ENCODE peak calls at places on chromosomes 5 and 9, in seven cellular contexts. One of them, this sample, is unnamed.

GRCh38 chr9:97470076-97470475 is 31.4 kb upstream of the TMOD1 start:
- DNase-seq in dorsolateral prefrontal cortex: peak
- DNase-seq in psoas muscle: no peak
- DNase-seq in GM23338: peak
- DNase-seq in A673: no peak
- DNase-seq in BJ: no peak
- DNase-seq in breast epithelium: no peak
- DNase-seq in this sample: no peak

GRCh38 chr9:135925496-135926133 is 18.3 kb upstream of the CAMSAP1 start:
- DNase-seq in dorsolateral prefrontal cortex: no peak
- DNase-seq in BJ: no peak
- DNase-seq in psoas muscle: peak
- DNase-seq in GM23338: no peak
- DNase-seq in A673: no peak
- DNase-seq in breast epithelium: peak
- DNase-seq in this sample: no peak

GRCh38 chr9:131483319-131484050 is 19.2 kb upstream of the POMT1 start:
- DNase-seq in breast epithelium: peak
- DNase-seq in BJ: no peak
- DNase-seq in A673: no peak
- DNase-seq in GM23338: no peak
- DNase-seq in dorsolateral prefrontal cortex: no peak
- DNase-seq in psoas muscle: peak
- DNase-seq in this sample: no peak

GRCh38 chr9:133046900-133047295 is 14.9 kb upstream of the CEL start:
- DNase-seq in dorsolateral prefrontal cortex: no peak
- DNase-seq in breast epithelium: no peak
- DNase-seq in A673: no peak
- DNase-seq in psoas muscle: no peak
- DNase-seq in BJ: no peak
- DNase-seq in GM23338: no peak
- DNase-seq in this sample: no peak

GRCh38 chr9:89001917-89002540 is 10.8 kb downstream of the S1PR3 start:
- DNase-seq in BJ: no peak
- DNase-seq in psoas muscle: no peak
- DNase-seq in breast epithelium: peak
- DNase-seq in dorsolateral prefrontal cortex: no peak
- DNase-seq in A673: no peak
- DNase-seq in GM23338: no peak
- DNase-seq in this sample: no peak

GRCh38 chr9:83304686-83305085 is 233.5 kb downstream of the FRMD3 start:
- DNase-seq in A673: peak
- DNase-seq in psoas muscle: peak
- DNase-seq in BJ: peak
- DNase-seq in GM23338: no peak
- DNase-seq in dorsolateral prefrontal cortex: peak
- DNase-seq in breast epithelium: peak
- DNase-seq in this sample: no peak

GRCh38 chr5:149834246-149834855 is 104.2 kb downstream of the PPARGC1B start:
- DNase-seq in psoas muscle: no peak
- DNase-seq in GM23338: peak
- DNase-seq in dorsolateral prefrontal cortex: peak
- DNase-seq in BJ: peak
- DNase-seq in A673: peak
- DNase-seq in breast epithelium: peak
- DNase-seq in this sample: no peak

GRCh38 chr5:181261320-181262085 is 560 bp upstream of the TRIM52 start:
- DNase-seq in psoas muscle: peak
- DNase-seq in GM23338: peak
- DNase-seq in breast epithelium: peak
- DNase-seq in BJ: no peak
- DNase-seq in A673: peak
- DNase-seq in dorsolateral prefrontal cortex: no peak
- DNase-seq in this sample: peak

GRCh38 chr9:131020862-131021261 is 11.9 kb downstream of the LAMC3 start:
- DNase-seq in dorsolateral prefrontal cortex: no peak
- DNase-seq in breast epithelium: no peak
- DNase-seq in A673: no peak
- DNase-seq in psoas muscle: no peak
- DNase-seq in GM23338: no peak
- DNase-seq in BJ: no peak
- DNase-seq in this sample: no peak

GRCh38 chr5:174093132-174093531 is 47.6 kb downstream of the NSG2 start:
- DNase-seq in A673: no peak
- DNase-seq in BJ: no peak
- DNase-seq in psoas muscle: no peak
- DNase-seq in GM23338: peak
- DNase-seq in dorsolateral prefrontal cortex: no peak
- DNase-seq in breast epithelium: no peak
- DNase-seq in this sample: no peak

GRCh38 chr9:36517131-36517530 is 55.6 kb upstream of the MELK start:
- DNase-seq in A673: no peak
- DNase-seq in psoas muscle: no peak
- DNase-seq in GM23338: no peak
- DNase-seq in breast epithelium: no peak
- DNase-seq in dorsolateral prefrontal cortex: no peak
- DNase-seq in BJ: no peak
- DNase-seq in this sample: no peak

GRCh38 chr5:30607301-30607700 is 586.2 kb upstream of the CDH6 start:
- DNase-seq in breast epithelium: no peak
- DNase-seq in A673: no peak
- DNase-seq in GM23338: peak
- DNase-seq in BJ: no peak
- DNase-seq in dorsolateral prefrontal cortex: no peak
- DNase-seq in psoas muscle: no peak
- DNase-seq in this sample: no peak

GRCh38 chr9:131500939-131501541 is 1.7 kb upstream of the POMT1 start:
- DNase-seq in GM23338: no peak
- DNase-seq in BJ: peak
- DNase-seq in breast epithelium: no peak
- DNase-seq in dorsolateral prefrontal cortex: no peak
- DNase-seq in A673: peak
- DNase-seq in psoas muscle: no peak
- DNase-seq in this sample: no peak

GRCh38 chr9:106745457-106745856 is 117.5 kb upstream of the ZNF462 start:
- DNase-seq in GM23338: no peak
- DNase-seq in BJ: no peak
- DNase-seq in dorsolateral prefrontal cortex: no peak
- DNase-seq in A673: no peak
- DNase-seq in breast epithelium: no peak
- DNase-seq in psoas muscle: no peak
- DNase-seq in this sample: no peak

GRCh38 chr5:93894471-93895354 is 153.3 kb upstream of the POU5F2 start:
- DNase-seq in A673: peak
- DNase-seq in dorsolateral prefrontal cortex: no peak
- DNase-seq in BJ: no peak
- DNase-seq in GM23338: peak
- DNase-seq in psoas muscle: no peak
- DNase-seq in breast epithelium: no peak
- DNase-seq in this sample: no peak

GRCh38 chr9:110835859-110836271 is 167.3 kb downstream of the MUSK start:
- DNase-seq in GM23338: peak
- DNase-seq in dorsolateral prefrontal cortex: no peak
- DNase-seq in psoas muscle: no peak
- DNase-seq in breast epithelium: no peak
- DNase-seq in BJ: peak
- DNase-seq in A673: no peak
- DNase-seq in this sample: no peak

GRCh38 chr5:66494437-66494836 is 101.8 kb upstream of the MAST4 start:
- DNase-seq in breast epithelium: no peak
- DNase-seq in dorsolateral prefrontal cortex: no peak
- DNase-seq in GM23338: peak
- DNase-seq in BJ: no peak
- DNase-seq in A673: no peak
- DNase-seq in psoas muscle: no peak
- DNase-seq in this sample: no peak

GRCh38 chr9:98707158-98708102 is 1.3 kb downstream of the GABBR2 start:
- DNase-seq in breast epithelium: no peak
- DNase-seq in psoas muscle: no peak
- DNase-seq in BJ: no peak
- DNase-seq in A673: peak
- DNase-seq in GM23338: peak
- DNase-seq in dorsolateral prefrontal cortex: no peak
- DNase-seq in this sample: peak
- TF ChIP-seq CTCF in breast epithelium: no peak
- TF ChIP-seq CTCF in psoas muscle: peak
- TF ChIP-seq CTCF in BJ: peak
- TF ChIP-seq CTCF in A673: peak
- TF ChIP-seq CTCF in GM23338: peak
- TF ChIP-seq CTCF in dorsolateral prefrontal cortex: peak
- TF ChIP-seq CTCF in this sample: peak

GRCh38 chr5:177494356-177495195 is 2.8 kb downstream of the PDLIM7 start:
- DNase-seq in psoas muscle: peak
- DNase-seq in BJ: peak
- DNase-seq in breast epithelium: no peak
- DNase-seq in A673: peak
- DNase-seq in GM23338: peak
- DNase-seq in dorsolateral prefrontal cortex: no peak
- DNase-seq in this sample: no peak
- H3K4me3 ChIP-seq in psoas muscle: peak
- H3K4me3 ChIP-seq in BJ: peak
- H3K4me3 ChIP-seq in breast epithelium: peak
- H3K4me3 ChIP-seq in A673: no peak
- H3K4me3 ChIP-seq in GM23338: peak
- H3K4me3 ChIP-seq in dorsolateral prefrontal cortex: no peak
- H3K4me3 ChIP-seq in this sample: no peak

GRCh38 chr5:132663771-132664695 is 6.1 kb downstream of the IL13 start:
- DNase-seq in A673: no peak
- DNase-seq in GM23338: no peak
- DNase-seq in psoas muscle: no peak
- DNase-seq in BJ: no peak
- DNase-seq in dorsolateral prefrontal cortex: no peak
- DNase-seq in breast epithelium: no peak
- DNase-seq in this sample: peak

GRCh38 chr5:132662004-132662401 is 4.0 kb downstream of the IL13 start:
- DNase-seq in BJ: no peak
- DNase-seq in GM23338: no peak
- DNase-seq in dorsolateral prefrontal cortex: no peak
- DNase-seq in breast epithelium: no peak
- DNase-seq in A673: no peak
- DNase-seq in psoas muscle: no peak
- DNase-seq in this sample: peak

GRCh38 chr5:132661231-132662003 is 3.4 kb downstream of the IL13 start:
- DNase-seq in breast epithelium: no peak
- DNase-seq in A673: no peak
- DNase-seq in dorsolateral prefrontal cortex: no peak
- DNase-seq in GM23338: no peak
- DNase-seq in BJ: no peak
- DNase-seq in psoas muscle: no peak
- DNase-seq in this sample: peak

GRCh38 chr5:132664696-132665209 is 6.8 kb downstream of the IL13 start:
- DNase-seq in breast epithelium: no peak
- DNase-seq in psoas muscle: no peak
- DNase-seq in GM23338: no peak
- DNase-seq in BJ: no peak
- DNase-seq in dorsolateral prefrontal cortex: no peak
- DNase-seq in A673: no peak
- DNase-seq in this sample: no peak

GRCh38 chr5:132662925-132663770 is 5.2 kb downstream of the IL13 start:
- DNase-seq in psoas muscle: no peak
- DNase-seq in A673: peak
- DNase-seq in dorsolateral prefrontal cortex: no peak
- DNase-seq in breast epithelium: no peak
- DNase-seq in BJ: no peak
- DNase-seq in GM23338: peak
- DNase-seq in this sample: peak
- TF ChIP-seq CTCF in psoas muscle: no peak
- TF ChIP-seq CTCF in A673: no peak
- TF ChIP-seq CTCF in dorsolateral prefrontal cortex: no peak
- TF ChIP-seq CTCF in breast epithelium: no peak
- TF ChIP-seq CTCF in BJ: no peak
- TF ChIP-seq CTCF in GM23338: no peak
- TF ChIP-seq CTCF in this sample: no peak

GRCh38 chr5:17354265-17354664 is 136.8 kb downstream of the BASP1 start:
- DNase-seq in breast epithelium: no peak
- DNase-seq in psoas muscle: no peak
- DNase-seq in GM23338: no peak
- DNase-seq in A673: no peak
- DNase-seq in dorsolateral prefrontal cortex: no peak
- DNase-seq in BJ: no peak
- DNase-seq in this sample: no peak
- H3K4me3 ChIP-seq in breast epithelium: no peak
- H3K4me3 ChIP-seq in psoas muscle: no peak
- H3K4me3 ChIP-seq in GM23338: no peak
- H3K4me3 ChIP-seq in A673: no peak
- H3K4me3 ChIP-seq in dorsolateral prefrontal cortex: no peak
- H3K4me3 ChIP-seq in BJ: no peak
- H3K4me3 ChIP-seq in this sample: no peak

GRCh38 chr5:195401-196160 is 4.3 kb downstream of the LRRC14B start:
- DNase-seq in breast epithelium: no peak
- DNase-seq in BJ: no peak
- DNase-seq in GM23338: peak
- DNase-seq in psoas muscle: no peak
- DNase-seq in A673: no peak
- DNase-seq in dorsolateral prefrontal cortex: peak
- DNase-seq in this sample: no peak
- TF ChIP-seq CTCF in breast epithelium: no peak
- TF ChIP-seq CTCF in BJ: no peak
- TF ChIP-seq CTCF in GM23338: peak
- TF ChIP-seq CTCF in psoas muscle: no peak
- TF ChIP-seq CTCF in A673: no peak
- TF ChIP-seq CTCF in dorsolateral prefrontal cortex: no peak
- TF ChIP-seq CTCF in this sample: peak

DNA sequence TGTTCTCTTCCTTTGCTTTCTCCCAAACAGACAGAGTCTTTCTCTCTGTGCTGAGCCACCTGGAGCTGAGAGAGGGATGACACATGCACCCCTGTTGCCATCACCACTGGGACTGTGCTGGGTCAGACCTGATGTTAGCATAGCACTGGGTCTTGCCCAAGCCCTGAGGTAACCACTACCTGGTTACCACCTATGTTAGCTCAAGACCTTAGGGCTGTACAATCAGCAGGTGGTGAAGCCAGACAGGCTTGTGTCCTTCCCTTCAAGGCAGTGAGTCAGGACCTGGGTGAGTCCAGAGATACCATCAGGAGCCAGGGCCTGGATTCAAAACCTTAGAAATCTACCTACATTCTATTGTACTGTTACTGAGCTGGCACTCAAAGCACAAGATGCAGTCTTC is 32.1 kb downstream of the FST start:
- DNase-seq in dorsolateral prefrontal cortex: no peak
- DNase-seq in breast epithelium: no peak
- DNase-seq in A673: no peak
- DNase-seq in BJ: no peak
- DNase-seq in GM23338: no peak
- DNase-seq in psoas muscle: no peak
- DNase-seq in this sample: no peak
- H3K4me3 ChIP-seq in dorsolateral prefrontal cortex: no peak
- H3K4me3 ChIP-seq in breast epithelium: no peak
- H3K4me3 ChIP-seq in A673: no peak
- H3K4me3 ChIP-seq in BJ: no peak
- H3K4me3 ChIP-seq in GM23338: no peak
- H3K4me3 ChIP-seq in psoas muscle: no peak
- H3K4me3 ChIP-seq in this sample: no peak

GRCh38 chr5:125412051-125412560 is 665.7 kb upstream of the ZNF608 start:
- DNase-seq in dorsolateral prefrontal cortex: no peak
- DNase-seq in GM23338: peak
- DNase-seq in BJ: no peak
- DNase-seq in breast epithelium: peak
- DNase-seq in A673: peak
- DNase-seq in psoas muscle: no peak
- DNase-seq in this sample: no peak
- TF ChIP-seq CTCF in dorsolateral prefrontal cortex: no peak
- TF ChIP-seq CTCF in GM23338: no peak
- TF ChIP-seq CTCF in BJ: no peak
- TF ChIP-seq CTCF in breast epithelium: no peak
- TF ChIP-seq CTCF in A673: no peak
- TF ChIP-seq CTCF in psoas muscle: no peak
- TF ChIP-seq CTCF in this sample: peak

This sample was measured in GM06990.